ENCODE peak calls at places on chromosomes 2 and 18, in four cellular contexts. One of them, this sample, is unnamed.

GRCh38 chr2:235728401-235729181 is 234.7 kb downstream of the AGAP1 start:
- DNase-seq in HCT116: no peak
- DNase-seq in GM12878: no peak
- DNase-seq in SK-N-SH: no peak
- DNase-seq in this sample: no peak

GRCh38 chr18:49646864-49647263 is 85.0 kb downstream of the LIPG start:
- DNase-seq in GM12878: no peak
- DNase-seq in SK-N-SH: no peak
- DNase-seq in HCT116: no peak
- DNase-seq in this sample: no peak

GRCh38 chr2:112795720-112796119 is 11.4 kb upstream of the IL1A start:
- DNase-seq in SK-N-SH: no peak
- DNase-seq in HCT116: no peak
- DNase-seq in GM12878: no peak
- DNase-seq in this sample: no peak

GRCh38 chr2:172296267-172297046 is 130.9 kb upstream of the ITGA6 start:
- DNase-seq in HCT116: no peak
- DNase-seq in GM12878: no peak
- DNase-seq in SK-N-SH: no peak
- DNase-seq in this sample: no peak

GRCh38 chr2:217326238-217327022 is 466.6 kb upstream of the TNP1 start:
- DNase-seq in SK-N-SH: peak
- DNase-seq in GM12878: no peak
- DNase-seq in HCT116: no peak
- DNase-seq in this sample: no peak

GRCh38 chr2:226791056-226791486 is 8.5 kb downstream of the IRS1 start:
- DNase-seq in HCT116: no peak
- DNase-seq in GM12878: peak
- DNase-seq in SK-N-SH: no peak
- DNase-seq in this sample: no peak

GRCh38 chr2:229591611-229592010 is 122.7 kb downstream of the DNER start:
- DNase-seq in GM12878: no peak
- DNase-seq in SK-N-SH: peak
- DNase-seq in HCT116: no peak
- DNase-seq in this sample: no peak

GRCh38 chr2:175855794-175856453 is 146.1 kb downstream of the LNPK start:
- DNase-seq in SK-N-SH: no peak
- DNase-seq in HCT116: peak
- DNase-seq in GM12878: no peak
- DNase-seq in this sample: no peak

GRCh38 chr2:236604971-236605734 is 35.5 kb downstream of the ACKR3 start:
- DNase-seq in SK-N-SH: no peak
- DNase-seq in GM12878: no peak
- DNase-seq in HCT116: no peak
- DNase-seq in this sample: no peak

GRCh38 chr2:178109813-178110212 is 2.4 kb upstream of the RBM45 start:
- DNase-seq in GM12878: no peak
- DNase-seq in HCT116: peak
- DNase-seq in SK-N-SH: peak
- DNase-seq in this sample: no peak

GRCh38 chr2:239876241-239876947 is 148.7 kb downstream of the NDUFA10 start:
- DNase-seq in SK-N-SH: no peak
- DNase-seq in GM12878: no peak
- DNase-seq in HCT116: no peak
- DNase-seq in this sample: no peak

GRCh38 chr2:239928457-239929350 is 96.4 kb downstream of the NDUFA10 start:
- DNase-seq in GM12878: no peak
- DNase-seq in HCT116: no peak
- DNase-seq in SK-N-SH: no peak
- DNase-seq in this sample: no peak

GRCh38 chr18:50218432-50219197 is 23.7 kb upstream of the MYO5B start:
- DNase-seq in SK-N-SH: no peak
- DNase-seq in HCT116: peak
- DNase-seq in GM12878: peak
- DNase-seq in this sample: peak

GRCh38 chr2:96158554-96158940 is 13.3 kb upstream of the DUSP2 start:
- DNase-seq in GM12878: no peak
- DNase-seq in HCT116: no peak
- DNase-seq in SK-N-SH: no peak
- DNase-seq in this sample: no peak

GRCh38 chr2:46779447-46779941 is 136.1 kb downstream of the MCFD2 start:
- DNase-seq in HCT116: no peak
- DNase-seq in SK-N-SH: no peak
- DNase-seq in GM12878: no peak
- DNase-seq in this sample: no peak

GRCh38 chr2:216302981-216303676 is 69.2 kb downstream of the MARCHF4 start:
- DNase-seq in SK-N-SH: no peak
- DNase-seq in HCT116: no peak
- DNase-seq in GM12878: no peak
- DNase-seq in this sample: no peak

GRCh38 chr2:166419616-166419934 is 43.8 kb upstream of the SCN9A start:
- DNase-seq in SK-N-SH: no peak
- DNase-seq in HCT116: peak
- DNase-seq in GM12878: no peak
- DNase-seq in this sample: no peak

GRCh38 chr2:152493945-152494528 is 159.1 kb downstream of the FMNL2 start:
- DNase-seq in SK-N-SH: no peak
- DNase-seq in HCT116: no peak
- DNase-seq in GM12878: no peak
- DNase-seq in this sample: no peak

GRCh38 chr2:224520064-224520463 is 65.1 kb downstream of the CUL3 start:
- DNase-seq in GM12878: peak
- DNase-seq in HCT116: no peak
- DNase-seq in SK-N-SH: no peak
- DNase-seq in this sample: no peak

GRCh38 chr2:73077424-73077795 is 5.9 kb upstream of the SFXN5 start:
- DNase-seq in HCT116: no peak
- DNase-seq in GM12878: no peak
- DNase-seq in SK-N-SH: no peak
- DNase-seq in this sample: no peak

GRCh38 chr2:237201461-237202287 is 116.0 kb downstream of the COPS8 start:
- DNase-seq in SK-N-SH: no peak
- DNase-seq in HCT116: peak
- DNase-seq in GM12878: peak
- DNase-seq in this sample: no peak

GRCh38 chr2:42951263-42951938 is 159.0 kb upstream of the HAAO start:
- DNase-seq in HCT116: no peak
- DNase-seq in SK-N-SH: no peak
- DNase-seq in GM12878: no peak
- DNase-seq in this sample: no peak
- TF ChIP-seq JUND in HCT116: no peak
- TF ChIP-seq JUND in SK-N-SH: no peak
- TF ChIP-seq JUND in GM12878: no peak
- TF ChIP-seq JUND in this sample: no peak

GRCh38 chr2:8514748-8515389 is 167.0 kb upstream of the ID2 start:
- DNase-seq in GM12878: peak
- DNase-seq in SK-N-SH: no peak
- DNase-seq in HCT116: no peak
- DNase-seq in this sample: no peak

GRCh38 chr2:8513601-8514273 is 168.1 kb upstream of the ID2 start:
- DNase-seq in HCT116: no peak
- DNase-seq in SK-N-SH: no peak
- DNase-seq in GM12878: no peak
- DNase-seq in this sample: no peak

GRCh38 chr2:8514274-8514662 is 167.6 kb upstream of the ID2 start:
- DNase-seq in SK-N-SH: no peak
- DNase-seq in HCT116: no peak
- DNase-seq in GM12878: no peak
- DNase-seq in this sample: no peak

GRCh38 chr2:8515864-8516533 is 165.9 kb upstream of the ID2 start:
- DNase-seq in SK-N-SH: no peak
- DNase-seq in HCT116: no peak
- DNase-seq in GM12878: peak
- DNase-seq in this sample: no peak

GRCh38 chr2:8515390-8515761 is 166.5 kb upstream of the ID2 start:
- DNase-seq in HCT116: no peak
- DNase-seq in SK-N-SH: no peak
- DNase-seq in GM12878: peak
- DNase-seq in this sample: no peak
- TF ChIP-seq JUND in HCT116: no peak
- TF ChIP-seq JUND in SK-N-SH: no peak
- TF ChIP-seq JUND in GM12878: no peak
- TF ChIP-seq JUND in this sample: no peak

GRCh38 chr18:77223221-77223639 is 26.4 kb upstream of the GALR1 start:
- DNase-seq in SK-N-SH: no peak
- DNase-seq in HCT116: no peak
- DNase-seq in GM12878: no peak
- DNase-seq in this sample: no peak
- TF ChIP-seq JUND in SK-N-SH: no peak
- TF ChIP-seq JUND in HCT116: no peak
- TF ChIP-seq JUND in GM12878: no peak
- TF ChIP-seq JUND in this sample: no peak

DNA sequence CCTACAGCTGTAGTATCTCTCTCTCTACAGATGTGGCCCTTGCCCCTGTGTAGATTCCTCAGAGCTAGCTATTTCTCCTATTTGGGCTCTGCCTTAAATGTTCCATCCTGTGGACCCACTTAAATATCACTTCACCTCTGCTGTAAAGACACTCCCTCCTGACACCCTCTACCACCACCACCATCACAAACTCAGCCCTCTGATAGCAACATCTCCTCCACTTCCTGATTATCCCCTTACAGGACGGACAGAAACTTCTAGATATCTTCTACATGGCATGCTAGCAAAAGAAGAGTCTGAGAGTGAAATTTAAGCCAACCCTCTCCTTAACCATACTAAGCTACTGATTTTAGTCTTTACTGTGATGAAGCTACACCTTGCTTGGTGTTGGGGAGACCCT is 3.2 kb upstream of the MAPRE2 start:
- DNase-seq in GM12878: no peak
- DNase-seq in SK-N-SH: no peak
- DNase-seq in HCT116: no peak
- DNase-seq in this sample: no peak
- TF ChIP-seq JUND in GM12878: no peak
- TF ChIP-seq JUND in SK-N-SH: no peak
- TF ChIP-seq JUND in HCT116: no peak
- TF ChIP-seq JUND in this sample: no peak

GRCh38 chr18:22796069-22796468 is 137.1 kb upstream of the RBBP8 start:
- DNase-seq in SK-N-SH: no peak
- DNase-seq in GM12878: no peak
- DNase-seq in HCT116: no peak
- DNase-seq in this sample: no peak

DNA sequence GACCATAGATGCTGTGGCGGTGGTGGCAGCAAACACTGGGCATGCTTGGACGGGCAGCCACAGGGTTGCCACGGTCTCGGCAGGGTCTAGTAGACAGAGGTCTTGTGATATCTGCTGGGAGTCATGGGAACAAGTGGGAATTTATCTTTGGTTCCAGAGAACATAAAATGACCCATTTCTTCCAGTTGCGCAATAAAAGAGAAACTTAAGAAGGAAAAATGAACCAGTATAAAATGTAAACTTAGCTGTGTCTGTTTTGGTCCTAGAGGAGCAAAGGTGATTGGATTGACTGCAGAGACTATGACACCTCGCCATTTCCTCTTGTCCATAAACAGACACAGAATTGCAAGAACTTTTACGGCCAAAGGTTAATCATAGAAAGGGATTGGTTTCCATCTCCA is 132.6 kb upstream of the RBBP8 start:
- DNase-seq in HCT116: no peak
- DNase-seq in SK-N-SH: no peak
- DNase-seq in GM12878: no peak
- DNase-seq in this sample: no peak
- TF ChIP-seq JUND in HCT116: no peak
- TF ChIP-seq JUND in SK-N-SH: no peak
- TF ChIP-seq JUND in GM12878: no peak
- TF ChIP-seq JUND in this sample: no peak

GRCh38 chr18:54923339-54923956 is 35.8 kb downstream of the CCDC68 start:
- DNase-seq in HCT116: no peak
- DNase-seq in SK-N-SH: no peak
- DNase-seq in GM12878: no peak
- DNase-seq in this sample: no peak
- TF ChIP-seq JUND in HCT116: no peak
- TF ChIP-seq JUND in SK-N-SH: no peak
- TF ChIP-seq JUND in GM12878: no peak
- TF ChIP-seq JUND in this sample: no peak

GRCh38 chr2:219782999-219783398 is 155.6 kb downstream of the SLC4A3 start:
- DNase-seq in SK-N-SH: no peak
- DNase-seq in HCT116: no peak
- DNase-seq in GM12878: no peak
- DNase-seq in this sample: no peak
- TF ChIP-seq JUND in SK-N-SH: no peak
- TF ChIP-seq JUND in HCT116: no peak
- TF ChIP-seq JUND in GM12878: no peak
- TF ChIP-seq JUND in this sample: no peak

DNA sequence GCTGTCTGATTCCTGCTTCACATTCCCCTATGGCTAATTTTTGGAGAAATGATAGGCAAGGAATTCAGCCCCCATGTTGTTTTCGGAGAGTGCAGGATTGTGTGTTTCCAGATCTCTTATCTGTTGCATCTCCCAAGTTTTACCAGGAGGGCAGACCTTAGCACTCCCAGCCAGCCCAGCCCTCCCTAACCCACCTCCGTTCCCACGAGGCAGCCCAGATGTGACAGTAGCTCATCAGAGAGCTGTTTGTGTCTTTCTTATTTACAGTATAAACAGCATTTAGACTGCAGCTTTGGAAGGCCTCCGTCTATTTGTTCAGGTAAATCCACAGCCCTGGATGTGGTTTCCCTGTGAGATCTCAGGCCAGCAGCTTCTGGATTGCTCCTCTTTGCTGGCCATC is 91.6 kb downstream of the THNSL2 start:
- DNase-seq in HCT116: no peak
- DNase-seq in GM12878: no peak
- DNase-seq in SK-N-SH: no peak
- DNase-seq in this sample: no peak
- TF ChIP-seq JUND in HCT116: no peak
- TF ChIP-seq JUND in GM12878: no peak
- TF ChIP-seq JUND in SK-N-SH: no peak
- TF ChIP-seq JUND in this sample: no peak

This sample was measured in H1.